ENCODE peak calls at places on chromosomes 2 and 18, in eight cellular contexts. One of them, this sample, is unnamed.

GRCh38 chr2:38825956-38826355 is 47.9 kb downstream of the GEMIN6 start:
- DNase-seq in sciatic nerve: no peak
- DNase-seq in pancreas: no peak
- DNase-seq in AG09319: no peak
- DNase-seq in A549: no peak
- DNase-seq in WERI-Rb-1: no peak
- DNase-seq in ACHN: no peak
- DNase-seq in mucosa of descending colon: no peak
- DNase-seq in this sample: no peak

GRCh38 chr18:499351-500229 is 911 bp downstream of the COLEC12 start:
- DNase-seq in mucosa of descending colon: no peak
- DNase-seq in pancreas: no peak
- DNase-seq in sciatic nerve: no peak
- DNase-seq in ACHN: no peak
- DNase-seq in AG09319: peak; percentile 81
- DNase-seq in A549: no peak
- DNase-seq in WERI-Rb-1: peak; percentile 66
- DNase-seq in this sample: peak; percentile 31

GRCh38 chr2:109699646-109700045 is 85.5 kb downstream of the SOWAHC start:
- DNase-seq in ACHN: no peak
- DNase-seq in sciatic nerve: no peak
- DNase-seq in WERI-Rb-1: no peak
- DNase-seq in mucosa of descending colon: no peak
- DNase-seq in pancreas: no peak
- DNase-seq in AG09319: no peak
- DNase-seq in A549: no peak
- DNase-seq in this sample: no peak

GRCh38 chr2:48305569-48305968 is 224.4 kb upstream of the STON1 start:
- DNase-seq in pancreas: no peak
- DNase-seq in mucosa of descending colon: no peak
- DNase-seq in WERI-Rb-1: no peak
- DNase-seq in ACHN: no peak
- DNase-seq in AG09319: no peak
- DNase-seq in A549: no peak
- DNase-seq in sciatic nerve: no peak
- DNase-seq in this sample: no peak

GRCh38 chr2:129780316-129781282 is 198.9 kb upstream of the RAB6C start:
- DNase-seq in pancreas: no peak
- DNase-seq in ACHN: no peak
- DNase-seq in AG09319: no peak
- DNase-seq in sciatic nerve: no peak
- DNase-seq in mucosa of descending colon: no peak
- DNase-seq in WERI-Rb-1: no peak
- DNase-seq in A549: no peak
- DNase-seq in this sample: no peak

GRCh38 chr2:19051238-19051831 is 307.1 kb downstream of the OSR1 start:
- DNase-seq in A549: no peak
- DNase-seq in mucosa of descending colon: no peak
- DNase-seq in sciatic nerve: no peak
- DNase-seq in ACHN: no peak
- DNase-seq in WERI-Rb-1: no peak
- DNase-seq in pancreas: no peak
- DNase-seq in AG09319: no peak
- DNase-seq in this sample: no peak

GRCh38 chr2:233990261-233990798 is 60.2 kb upstream of the SPP2 start:
- DNase-seq in mucosa of descending colon: no peak
- DNase-seq in sciatic nerve: no peak
- DNase-seq in AG09319: no peak
- DNase-seq in WERI-Rb-1: no peak
- DNase-seq in A549: no peak
- DNase-seq in pancreas: no peak
- DNase-seq in ACHN: no peak
- DNase-seq in this sample: no peak

GRCh38 chr2:74845217-74845751 is 11.4 kb downstream of the HK2 start:
- DNase-seq in pancreas: peak; percentile 77
- DNase-seq in ACHN: peak; percentile 96
- DNase-seq in A549: peak; percentile 55
- DNase-seq in mucosa of descending colon: peak; percentile 92
- DNase-seq in WERI-Rb-1: no peak
- DNase-seq in sciatic nerve: peak; percentile 75
- DNase-seq in AG09319: peak; percentile 61
- DNase-seq in this sample: peak; percentile 88

GRCh38 chr18:46771141-46771540 is 14.3 kb upstream of the ST8SIA5 start:
- DNase-seq in WERI-Rb-1: no peak
- DNase-seq in A549: no peak
- DNase-seq in AG09319: no peak
- DNase-seq in pancreas: no peak
- DNase-seq in ACHN: no peak
- DNase-seq in sciatic nerve: no peak
- DNase-seq in mucosa of descending colon: no peak
- DNase-seq in this sample: no peak

GRCh38 chr2:57990118-57990725 is 56.4 kb upstream of the VRK2 start:
- DNase-seq in WERI-Rb-1: no peak
- DNase-seq in ACHN: no peak
- DNase-seq in A549: no peak
- DNase-seq in pancreas: no peak
- DNase-seq in AG09319: no peak
- DNase-seq in sciatic nerve: no peak
- DNase-seq in mucosa of descending colon: no peak
- DNase-seq in this sample: no peak

GRCh38 chr2:37869304-37869703 is 55.8 kb upstream of the RMDN2 start:
- DNase-seq in ACHN: no peak
- DNase-seq in mucosa of descending colon: no peak
- DNase-seq in A549: no peak
- DNase-seq in pancreas: no peak
- DNase-seq in AG09319: no peak
- DNase-seq in sciatic nerve: no peak
- DNase-seq in WERI-Rb-1: no peak
- DNase-seq in this sample: no peak

GRCh38 chr2:239365782-239366435 is 34.9 kb downstream of the HDAC4 start:
- DNase-seq in ACHN: no peak
- DNase-seq in mucosa of descending colon: peak; percentile 38
- DNase-seq in A549: no peak
- DNase-seq in AG09319: no peak
- DNase-seq in pancreas: no peak
- DNase-seq in WERI-Rb-1: no peak
- DNase-seq in sciatic nerve: peak; percentile 48
- DNase-seq in this sample: no peak

GRCh38 chr2:160408575-160409291 is 84.9 kb downstream of the RBMS1 start:
- DNase-seq in pancreas: no peak
- DNase-seq in AG09319: no peak
- DNase-seq in ACHN: no peak
- DNase-seq in sciatic nerve: no peak
- DNase-seq in WERI-Rb-1: no peak
- DNase-seq in mucosa of descending colon: no peak
- DNase-seq in A549: no peak
- DNase-seq in this sample: no peak

GRCh38 chr2:200703132-200703925 is 108.4 kb upstream of the BZW1 start:
- DNase-seq in ACHN: peak; percentile 80
- DNase-seq in WERI-Rb-1: peak; percentile 20
- DNase-seq in A549: peak; percentile 15
- DNase-seq in pancreas: no peak
- DNase-seq in mucosa of descending colon: no peak
- DNase-seq in AG09319: peak; percentile 66
- DNase-seq in sciatic nerve: no peak
- DNase-seq in this sample: peak; percentile 43

GRCh38 chr18:3329471-3329870 is 67.5 kb downstream of the MYL12B start:
- DNase-seq in ACHN: no peak
- DNase-seq in WERI-Rb-1: no peak
- DNase-seq in pancreas: no peak
- DNase-seq in A549: no peak
- DNase-seq in mucosa of descending colon: no peak
- DNase-seq in sciatic nerve: no peak
- DNase-seq in AG09319: no peak
- DNase-seq in this sample: no peak

GRCh38 chr18:10085405-10085804 is 171.6 kb downstream of the VAPA start:
- DNase-seq in WERI-Rb-1: no peak
- DNase-seq in ACHN: no peak
- DNase-seq in sciatic nerve: no peak
- DNase-seq in pancreas: no peak
- DNase-seq in mucosa of descending colon: no peak
- DNase-seq in A549: no peak
- DNase-seq in AG09319: peak; percentile 68
- DNase-seq in this sample: no peak

GRCh38 chr2:51717318-51717717 is 685.4 kb upstream of the NRXN1 start:
- DNase-seq in A549: no peak
- DNase-seq in WERI-Rb-1: no peak
- DNase-seq in mucosa of descending colon: no peak
- DNase-seq in ACHN: peak; percentile 39
- DNase-seq in AG09319: no peak
- DNase-seq in sciatic nerve: no peak
- DNase-seq in pancreas: no peak
- DNase-seq in this sample: no peak

GRCh38 chr18:56083889-56084288 is 495.9 kb upstream of the TCF4 start:
- DNase-seq in A549: no peak
- DNase-seq in WERI-Rb-1: no peak
- DNase-seq in sciatic nerve: no peak
- DNase-seq in pancreas: no peak
- DNase-seq in AG09319: no peak
- DNase-seq in mucosa of descending colon: no peak
- DNase-seq in ACHN: no peak
- DNase-seq in this sample: no peak

GRCh38 chr2:232418466-232419244 is 12.0 kb downstream of the ALPG start:
- DNase-seq in ACHN: no peak
- DNase-seq in WERI-Rb-1: peak; percentile 55
- DNase-seq in A549: no peak
- DNase-seq in mucosa of descending colon: no peak
- DNase-seq in pancreas: peak; percentile 62
- DNase-seq in AG09319: no peak
- DNase-seq in sciatic nerve: peak; percentile 47
- DNase-seq in this sample: no peak